ENCODE peak calls at places on chromosomes 13 and 19, in six cellular contexts. One of them, this sample, is unnamed.
A peak's percentile ranks its signal among the peaks of the same experiment; 100 is the strongest.

GRCh38 chr13:102440259-102440936 is 38.5 kb upstream of the FGF14 start:
- DNase-seq in heart left ventricle: no peak
- DNase-seq in lung: no peak
- DNase-seq in hepatocyte: no peak
- DNase-seq in prostate gland: no peak
- DNase-seq in fibroblast of the aortic adventitia: no peak
- DNase-seq in this sample: peak; percentile 74

GRCh38 chr19:4795400-4795799 is 3.9 kb downstream of the FEM1A start:
- DNase-seq in fibroblast of the aortic adventitia: no peak
- DNase-seq in lung: no peak
- DNase-seq in prostate gland: no peak
- DNase-seq in hepatocyte: no peak
- DNase-seq in heart left ventricle: no peak
- DNase-seq in this sample: no peak

GRCh38 chr13:78660130-78660857 is 1.3 kb upstream of the OBI1 start:
- DNase-seq in lung: no peak
- DNase-seq in prostate gland: peak; percentile 4
- DNase-seq in hepatocyte: no peak
- DNase-seq in heart left ventricle: no peak
- DNase-seq in fibroblast of the aortic adventitia: peak; percentile 14
- DNase-seq in this sample: no peak

GRCh38 chr19:45632468-45633196 is 6.6 kb downstream of the EML2 start:
- DNase-seq in fibroblast of the aortic adventitia: peak; percentile 94
- DNase-seq in hepatocyte: peak; percentile 84
- DNase-seq in prostate gland: peak; percentile 90
- DNase-seq in lung: peak; percentile 85
- DNase-seq in heart left ventricle: peak; percentile 87
- DNase-seq in this sample: no peak

GRCh38 chr13:104832265-104832664 is 1703.2 kb downstream of the EFNB2 start:
- DNase-seq in prostate gland: no peak
- DNase-seq in heart left ventricle: no peak
- DNase-seq in fibroblast of the aortic adventitia: no peak
- DNase-seq in lung: no peak
- DNase-seq in hepatocyte: no peak
- DNase-seq in this sample: no peak

GRCh38 chr13:42001580-42001979 is 40.7 kb upstream of the VWA8 start:
- DNase-seq in fibroblast of the aortic adventitia: peak; percentile 90
- DNase-seq in heart left ventricle: no peak
- DNase-seq in hepatocyte: peak; percentile 58
- DNase-seq in lung: peak; percentile 57
- DNase-seq in prostate gland: no peak
- DNase-seq in this sample: peak; percentile 36

GRCh38 chr13:26952551-26953138 is 192.1 kb upstream of the GPR12 start:
- DNase-seq in hepatocyte: no peak
- DNase-seq in fibroblast of the aortic adventitia: no peak
- DNase-seq in prostate gland: no peak
- DNase-seq in lung: no peak
- DNase-seq in heart left ventricle: no peak
- DNase-seq in this sample: no peak

GRCh38 chr13:28493740-28494536 is 990 bp downstream of the FLT1 start:
- DNase-seq in prostate gland: no peak
- DNase-seq in heart left ventricle: no peak
- DNase-seq in lung: no peak
- DNase-seq in hepatocyte: no peak
- DNase-seq in fibroblast of the aortic adventitia: no peak
- DNase-seq in this sample: no peak

GRCh38 chr19:45577111-45577905 is 7.3 kb downstream of the OPA3 start:
- DNase-seq in heart left ventricle: peak; percentile 83
- DNase-seq in fibroblast of the aortic adventitia: peak; percentile 89
- DNase-seq in prostate gland: no peak
- DNase-seq in lung: no peak
- DNase-seq in hepatocyte: peak; percentile 86
- DNase-seq in this sample: peak; percentile 88

GRCh38 chr19:31214086-31214485 is 135.2 kb downstream of the TSHZ3 start:
- DNase-seq in prostate gland: peak; percentile 38
- DNase-seq in lung: peak; percentile 51
- DNase-seq in fibroblast of the aortic adventitia: peak; percentile 98
- DNase-seq in hepatocyte: peak; percentile 73
- DNase-seq in heart left ventricle: peak; percentile 61
- DNase-seq in this sample: peak; percentile 84

GRCh38 chr19:10848208-10848843 is at the start of gene C19orf38:
- DNase-seq in prostate gland: no peak
- DNase-seq in lung: no peak
- DNase-seq in hepatocyte: no peak
- DNase-seq in heart left ventricle: no peak
- DNase-seq in fibroblast of the aortic adventitia: no peak
- DNase-seq in this sample: no peak

GRCh38 chr13:79459906-79460305 is 21.0 kb upstream of the NDFIP2 start:
- DNase-seq in hepatocyte: no peak
- DNase-seq in prostate gland: no peak
- DNase-seq in lung: no peak
- DNase-seq in heart left ventricle: no peak
- DNase-seq in fibroblast of the aortic adventitia: no peak
- DNase-seq in this sample: no peak

GRCh38 chr19:46878613-46879375 is 18.0 kb downstream of the ARHGAP35 start:
- DNase-seq in prostate gland: no peak
- DNase-seq in lung: no peak
- DNase-seq in heart left ventricle: no peak
- DNase-seq in hepatocyte: no peak
- DNase-seq in fibroblast of the aortic adventitia: peak; percentile 86
- DNase-seq in this sample: no peak

GRCh38 chr13:99289674-99290337 is 17.4 kb downstream of the GPR183 start:
- DNase-seq in lung: no peak
- DNase-seq in hepatocyte: no peak
- DNase-seq in prostate gland: no peak
- DNase-seq in heart left ventricle: no peak
- DNase-seq in fibroblast of the aortic adventitia: no peak
- DNase-seq in this sample: no peak

GRCh38 chr13:110225007-110225406 is 82.0 kb downstream of the COL4A1 start:
- DNase-seq in prostate gland: no peak
- DNase-seq in heart left ventricle: no peak
- DNase-seq in fibroblast of the aortic adventitia: no peak
- DNase-seq in hepatocyte: no peak
- DNase-seq in lung: no peak
- DNase-seq in this sample: no peak

GRCh38 chr19:55447421-55448174 is 4.5 kb upstream of the SHISA7 start:
- DNase-seq in prostate gland: peak; percentile 33
- DNase-seq in fibroblast of the aortic adventitia: peak; percentile 43
- DNase-seq in lung: no peak
- DNase-seq in hepatocyte: no peak
- DNase-seq in heart left ventricle: no peak
- DNase-seq in this sample: no peak

GRCh38 chr13:74090397-74090796 is 43.8 kb downstream of the KLF12 start:
- DNase-seq in lung: no peak
- DNase-seq in hepatocyte: no peak
- DNase-seq in prostate gland: no peak
- DNase-seq in fibroblast of the aortic adventitia: no peak
- DNase-seq in heart left ventricle: no peak
- DNase-seq in this sample: no peak

DNA sequence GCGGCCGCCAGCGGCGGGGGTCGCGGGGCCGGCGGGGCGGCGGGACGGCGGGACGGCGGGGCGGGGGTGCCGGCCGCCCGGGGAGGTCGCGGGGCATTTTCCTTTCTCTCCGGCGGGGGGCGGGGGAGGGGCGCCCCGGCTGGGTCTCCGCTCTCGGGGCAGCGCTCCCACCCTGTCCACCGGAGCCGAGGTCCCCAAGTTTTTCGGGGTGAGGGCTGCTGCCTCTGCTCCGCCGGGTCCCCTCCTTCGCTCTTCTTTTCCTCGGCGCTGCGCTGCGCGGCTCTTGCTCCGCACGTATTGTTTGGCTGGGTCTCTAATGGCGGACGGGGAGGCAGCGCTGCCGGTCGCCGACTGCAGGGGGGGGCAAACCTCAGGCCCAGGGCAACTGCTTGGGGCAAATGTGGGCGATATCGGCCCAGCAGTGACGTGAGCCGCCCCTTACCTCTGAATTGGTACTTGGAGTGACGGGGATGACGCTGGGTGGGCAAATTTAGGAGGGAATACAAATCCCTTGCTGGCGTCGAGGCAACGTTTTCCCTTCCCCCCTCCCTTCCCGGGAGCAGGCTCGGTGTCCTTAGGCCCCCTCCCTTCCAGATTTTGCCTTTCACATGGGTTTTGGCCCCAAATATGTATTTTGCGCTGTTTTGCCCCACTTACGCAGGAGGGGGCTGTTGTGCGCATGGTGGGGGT is 759 bp downstream of the ZMYM2 start:
- DNase-seq in heart left ventricle: peak; percentile 56
- DNase-seq in lung: peak; percentile 64
- DNase-seq in fibroblast of the aortic adventitia: peak; percentile 38
- DNase-seq in prostate gland: peak; percentile 44
- DNase-seq in hepatocyte: peak; percentile 71
- DNase-seq in this sample: no peak
- TF ChIP-seq CTCF in heart left ventricle: peak; percentile 6
- TF ChIP-seq CTCF in lung: no peak
- TF ChIP-seq CTCF in fibroblast of the aortic adventitia: peak; percentile 41
- TF ChIP-seq CTCF in prostate gland: peak; percentile 41
- TF ChIP-seq CTCF in hepatocyte: no peak
- TF ChIP-seq CTCF in this sample: peak; percentile 3

GRCh38 chr19:2185734-2186070 is 22.0 kb downstream of the DOT1L start:
- DNase-seq in fibroblast of the aortic adventitia: no peak
- DNase-seq in hepatocyte: no peak
- DNase-seq in lung: no peak
- DNase-seq in heart left ventricle: no peak
- DNase-seq in prostate gland: no peak
- DNase-seq in this sample: no peak
- H3K4me3 ChIP-seq in fibroblast of the aortic adventitia: peak overlapping the region; percentile 40
- H3K4me3 ChIP-seq in hepatocyte: no peak overlapping the region
- H3K4me3 ChIP-seq in lung: no peak overlapping the region
- H3K4me3 ChIP-seq in heart left ventricle: no peak overlapping the region
- H3K4me3 ChIP-seq in prostate gland: peak overlapping the region; percentile 6
- H3K4me3 ChIP-seq in this sample: no peak overlapping the region

DNA sequence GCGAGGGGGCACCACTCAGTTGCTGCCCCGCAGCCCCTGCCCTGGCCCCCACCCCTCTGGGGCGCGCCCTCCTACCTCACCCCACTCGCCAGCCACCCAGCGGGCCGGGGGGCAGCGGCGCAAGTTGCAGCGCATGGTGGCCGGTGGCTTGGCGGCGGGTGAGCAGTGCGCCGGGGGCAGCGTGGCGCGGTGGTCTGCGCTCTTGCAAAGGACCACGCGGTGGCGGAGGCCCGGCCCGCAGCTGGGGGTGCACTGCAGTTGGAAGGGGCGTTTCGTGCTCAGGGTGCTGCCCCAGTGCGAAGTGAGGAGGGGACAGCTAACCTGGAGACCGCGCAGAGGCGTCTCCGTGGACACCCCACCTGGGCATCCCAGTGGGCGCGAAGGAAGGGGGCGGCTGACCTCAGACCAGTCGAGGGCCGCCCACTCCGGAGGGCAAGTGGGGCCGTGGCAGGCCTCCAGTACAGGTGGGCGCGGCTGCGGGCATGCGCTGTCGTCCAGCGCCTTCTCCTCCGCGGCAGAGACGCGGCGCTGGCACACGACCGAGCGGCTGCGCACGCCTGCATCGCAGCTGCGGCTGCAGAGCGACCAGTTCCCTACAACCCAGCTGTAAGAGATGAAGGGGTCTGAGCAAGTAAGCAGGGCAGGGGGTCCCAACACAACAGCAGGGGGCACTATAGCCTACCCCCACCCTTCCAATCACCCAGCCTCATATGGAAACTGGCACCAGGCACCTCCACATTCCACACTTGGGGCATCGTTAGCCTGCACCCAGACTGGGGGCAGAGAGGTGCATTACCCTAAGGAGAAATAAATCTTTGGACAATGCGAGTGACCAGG is 8.0 kb upstream of the MYO1F start:
- DNase-seq in prostate gland: no peak
- DNase-seq in heart left ventricle: no peak
- DNase-seq in hepatocyte: no peak
- DNase-seq in lung: no peak
- DNase-seq in fibroblast of the aortic adventitia: no peak
- DNase-seq in this sample: no peak
- TF ChIP-seq CTCF in prostate gland: no peak
- TF ChIP-seq CTCF in heart left ventricle: no peak
- TF ChIP-seq CTCF in hepatocyte: no peak
- TF ChIP-seq CTCF in lung: no peak
- TF ChIP-seq CTCF in fibroblast of the aortic adventitia: no peak
- TF ChIP-seq CTCF in this sample: no peak

GRCh38 chr19:53333466-53334449 is at the start of gene ZNF845:
- DNase-seq in hepatocyte: peak; percentile 95
- DNase-seq in heart left ventricle: peak; percentile 94
- DNase-seq in prostate gland: peak; percentile 96
- DNase-seq in fibroblast of the aortic adventitia: peak; percentile 89
- DNase-seq in lung: peak; percentile 96
- DNase-seq in this sample: peak; percentile 50

GRCh38 chr19:53328967-53329366 is 4.6 kb upstream of the ZNF845 start:
- DNase-seq in prostate gland: no peak
- DNase-seq in hepatocyte: no peak
- DNase-seq in fibroblast of the aortic adventitia: peak; percentile 47
- DNase-seq in lung: peak; percentile 38
- DNase-seq in heart left ventricle: peak; percentile 81
- DNase-seq in this sample: no peak

GRCh38 chr19:53333071-53333465 is 481 bp upstream of the ZNF845 start:
- DNase-seq in lung: peak; percentile 35
- DNase-seq in hepatocyte: peak; percentile 64
- DNase-seq in heart left ventricle: peak; percentile 42
- DNase-seq in prostate gland: peak; percentile 23
- DNase-seq in fibroblast of the aortic adventitia: no peak
- DNase-seq in this sample: no peak

GRCh38 chr19:53332484-53332883 is 1.1 kb upstream of the ZNF845 start:
- DNase-seq in fibroblast of the aortic adventitia: no peak
- DNase-seq in hepatocyte: no peak
- DNase-seq in lung: no peak
- DNase-seq in prostate gland: no peak
- DNase-seq in heart left ventricle: no peak
- DNase-seq in this sample: no peak
- H3K4me3 ChIP-seq in fibroblast of the aortic adventitia: no peak overlapping the region
- H3K4me3 ChIP-seq in hepatocyte: peak overlapping the region; percentile 35
- H3K4me3 ChIP-seq in lung: no peak overlapping the region
- H3K4me3 ChIP-seq in prostate gland: peak overlapping the region; percentile 55
- H3K4me3 ChIP-seq in heart left ventricle: peak overlapping the region; percentile 44
- H3K4me3 ChIP-seq in this sample: no peak overlapping the region

GRCh38 chr19:1343026-1343425 is 40.7 kb upstream of the NDUFS7 start:
- DNase-seq in lung: no peak
- DNase-seq in heart left ventricle: no peak
- DNase-seq in fibroblast of the aortic adventitia: peak; percentile 63
- DNase-seq in prostate gland: no peak
- DNase-seq in hepatocyte: peak; percentile 30
- DNase-seq in this sample: no peak
- TF ChIP-seq CTCF in lung: no peak
- TF ChIP-seq CTCF in heart left ventricle: no peak
- TF ChIP-seq CTCF in fibroblast of the aortic adventitia: peak; percentile 13
- TF ChIP-seq CTCF in prostate gland: no peak
- TF ChIP-seq CTCF in hepatocyte: no peak
- TF ChIP-seq CTCF in this sample: no peak

GRCh38 chr13:30466841-30467252 is 1.1 kb upstream of the HMGB1 start:
- DNase-seq in prostate gland: no peak
- DNase-seq in fibroblast of the aortic adventitia: no peak
- DNase-seq in lung: no peak
- DNase-seq in heart left ventricle: no peak
- DNase-seq in hepatocyte: no peak
- DNase-seq in this sample: no peak

GRCh38 chr13:30465541-30466357 is at the start of gene HMGB1:
- DNase-seq in hepatocyte: peak; percentile 99
- DNase-seq in fibroblast of the aortic adventitia: peak; percentile 99
- DNase-seq in lung: peak; percentile 99
- DNase-seq in prostate gland: peak; percentile 99
- DNase-seq in heart left ventricle: peak; percentile 99
- DNase-seq in this sample: peak; percentile 89

GRCh38 chr13:30464496-30465351 is 1.0 kb downstream of the HMGB1 start:
- DNase-seq in prostate gland: peak; percentile 77
- DNase-seq in heart left ventricle: peak; percentile 78
- DNase-seq in lung: peak; percentile 69
- DNase-seq in fibroblast of the aortic adventitia: peak; percentile 80
- DNase-seq in hepatocyte: peak; percentile 90
- DNase-seq in this sample: no peak

GRCh38 chr13:30463820-30464495 is 1.8 kb downstream of the HMGB1 start:
- DNase-seq in prostate gland: peak; percentile 60
- DNase-seq in lung: peak; percentile 51
- DNase-seq in heart left ventricle: peak; percentile 53
- DNase-seq in fibroblast of the aortic adventitia: peak; percentile 56
- DNase-seq in hepatocyte: peak; percentile 69
- DNase-seq in this sample: no peak

GRCh38 chr13:30466358-30466714 is 600 bp upstream of the HMGB1 start:
- DNase-seq in prostate gland: no peak
- DNase-seq in heart left ventricle: no peak
- DNase-seq in lung: no peak
- DNase-seq in hepatocyte: peak; percentile 13
- DNase-seq in fibroblast of the aortic adventitia: no peak
- DNase-seq in this sample: no peak
- H3K4me3 ChIP-seq in prostate gland: no peak overlapping the region
- H3K4me3 ChIP-seq in heart left ventricle: no peak overlapping the region
- H3K4me3 ChIP-seq in lung: no peak overlapping the region
- H3K4me3 ChIP-seq in hepatocyte: no peak overlapping the region
- H3K4me3 ChIP-seq in fibroblast of the aortic adventitia: peak overlapping the region; percentile 50
- H3K4me3 ChIP-seq in this sample: peak overlapping the region; percentile 61